ENCODE peak calls at places on chromosomes 2 and 18, in nine cellular contexts. H, N, Z, J, M, K, D, F and B are unnamed samples.

GRCh38 chr18:40935423-40935822 is 1019.6 kb upstream of the PIK3C3 start:
- DNase-seq in H (peak), N (peak), Z (no peak), J (no peak), M (no peak), K (no peak), D (no peak), F (peak), B (no peak)

GRCh38 chr18:11482271-11482670 is 127.1 kb upstream of the SLC35G4 start:
- DNase-seq in H (no peak), N (no peak), Z (no peak), J (no peak), M (no peak), K (no peak), D (no peak), F (no peak), B (no peak)

GRCh38 chr2:138209009-138209408 is 244.7 kb downstream of the HNMT start:
- DNase-seq in H (no peak), N (no peak), Z (peak), J (no peak), M (no peak), K (no peak), D (no peak), F (no peak), B (no peak)

GRCh38 chr2:99153921-99154604 is 679 bp downstream of the TSGA10 start:
- DNase-seq in H (peak), N (peak), Z (peak), J (no peak), M (no peak), K (no peak), D (no peak), F (no peak), B (no peak)

GRCh38 chr2:237101118-237101979 is 15.7 kb downstream of the COPS8 start:
- DNase-seq in H (no peak), N (no peak), Z (no peak), J (no peak), M (no peak), K (no peak), D (no peak), F (no peak), B (no peak)

GRCh38 chr2:26757873-26758789 is 6.0 kb upstream of the SLC35F6 start:
- DNase-seq in H (peak), N (peak), Z (peak), J (no peak), M (no peak), K (no peak), D (peak), F (peak), B (no peak)

GRCh38 chr18:9648431-9649163 is 34.2 kb upstream of the PPP4R1 start:
- DNase-seq in H (no peak), N (no peak), Z (no peak), J (no peak), M (no peak), K (no peak), D (no peak), F (no peak), B (no peak)

GRCh38 chr2:10935953-10936942 is 24.5 kb downstream of the KCNF1 start:
- DNase-seq in H (peak), N (peak), Z (peak), J (no peak), M (no peak), K (no peak), D (peak), F (peak), B (no peak)

GRCh38 chr2:98605076-98605475 is 3.2 kb downstream of the COA5 start:
- DNase-seq in H (no peak), N (no peak), Z (no peak), J (no peak), M (no peak), K (no peak), D (no peak), F (no peak), B (no peak)

GRCh38 chr2:224190871-224191270 is 151.8 kb upstream of the SERPINE2 start:
- DNase-seq in H (peak), N (no peak), Z (no peak), J (no peak), M (no peak), K (no peak), D (no peak), F (no peak), B (no peak)

GRCh38 chr2:233242231-233242917 is 9.1 kb upstream of the ATG16L1 start:
- DNase-seq in H (peak), N (no peak), Z (peak), J (no peak), M (no peak), K (no peak), D (no peak), F (peak), B (no peak)

GRCh38 chr2:241863021-241863954 is 4.6 kb upstream of the PDCD1 start:
- DNase-seq in H (peak), N (no peak), Z (no peak), J (no peak), M (peak), K (no peak), D (no peak), F (peak), B (no peak)

GRCh38 chr2:14678754-14679153 is 46.2 kb downstream of the LRATD1 start:
- DNase-seq in H (no peak), N (no peak), Z (no peak), J (no peak), M (no peak), K (no peak), D (no peak), F (no peak), B (no peak)

GRCh38 chr2:13650586-13651180 is 933.9 kb downstream of the TRIB2 start:
- DNase-seq in H (no peak), N (peak), Z (no peak), J (no peak), M (peak), K (no peak), D (no peak), F (peak), B (no peak)

GRCh38 chr2:31319391-31320175 is 85.6 kb downstream of the EHD3 start:
- DNase-seq in H (peak), N (no peak), Z (peak), J (no peak), M (no peak), K (peak), D (peak), F (peak), B (no peak)

GRCh38 chr2:14978836-14979235 is 346.3 kb downstream of the LRATD1 start:
- DNase-seq in H (no peak), N (no peak), Z (no peak), J (no peak), M (no peak), K (no peak), D (no peak), F (no peak), B (no peak)

GRCh38 chr2:239326831-239327535 is 73.8 kb downstream of the HDAC4 start:
- DNase-seq in H (peak), N (no peak), Z (peak), J (no peak), M (no peak), K (no peak), D (no peak), F (peak), B (no peak)

GRCh38 chr2:176692518-176692917 is 423.3 kb downstream of the MTX2 start:
- DNase-seq in H (no peak), N (no peak), Z (no peak), J (no peak), M (no peak), K (no peak), D (no peak), F (no peak), B (no peak)

GRCh38 chr2:73253901-73254300 is 19.8 kb downstream of the CCT7 start:
- DNase-seq in H (no peak), N (no peak), Z (no peak), J (no peak), M (no peak), K (no peak), D (no peak), F (peak), B (no peak)

GRCh38 chr2:232624554-232624842 is 8.9 kb upstream of the EFHD1 start:
- DNase-seq in H (no peak), N (no peak), Z (no peak), J (no peak), M (no peak), K (no peak), D (no peak), F (no peak), B (no peak)

GRCh38 chr2:96602330-96602823 is 35.7 kb downstream of the KANSL3 start:
- DNase-seq in H (no peak), N (no peak), Z (no peak), J (no peak), M (no peak), K (no peak), D (no peak), F (peak), B (no peak)

GRCh38 chr2:64988420-64989125 is 626 bp upstream of the SLC1A4 start:
- DNase-seq in H (peak), N (peak), Z (peak), J (peak), M (peak), K (peak), D (peak), F (peak), B (peak)

GRCh38 chr2:223815186-223815883 is 22.0 kb downstream of the AP1S3 start:
- DNase-seq in H (peak), N (peak), Z (peak), J (no peak), M (no peak), K (no peak), D (no peak), F (no peak), B (no peak)

GRCh38 chr2:237591379-237591881 is 896 bp upstream of the RAB17 start:
- DNase-seq in H (no peak), N (no peak), Z (no peak), J (no peak), M (no peak), K (no peak), D (peak), F (peak), B (no peak)

GRCh38 chr2:65661980-65662653 is 229.7 kb upstream of the SPRED2 start:
- DNase-seq in H (peak), N (no peak), Z (no peak), J (no peak), M (peak), K (no peak), D (no peak), F (peak), B (no peak)

GRCh38 chr2:200306719-200306968 is 151 bp downstream of the SPATS2L start:
- DNase-seq in H (no peak), N (no peak), Z (no peak), J (peak), M (no peak), K (no peak), D (no peak), F (no peak), B (no peak)

GRCh38 chr2:239689410-239689809 is 288.6 kb upstream of the HDAC4 start:
- DNase-seq in H (no peak), N (no peak), Z (no peak), J (no peak), M (no peak), K (no peak), D (no peak), F (no peak), B (no peak)

GRCh38 chr2:170530803-170531564 is 184.2 kb upstream of the SP5 start:
- DNase-seq in H (no peak), N (no peak), Z (no peak), J (no peak), M (no peak), K (no peak), D (no peak), F (no peak), B (no peak)

GRCh38 chr18:65352183-65352582 is 398.6 kb upstream of the CDH7 start:
- DNase-seq in H (no peak), N (no peak), Z (peak), J (no peak), M (no peak), K (no peak), D (no peak), F (no peak), B (no peak)

GRCh38 chr18:36544036-36544725 is 246.7 kb downstream of the FHOD3 start:
- DNase-seq in H (no peak), N (no peak), Z (peak), J (no peak), M (no peak), K (no peak), D (peak), F (no peak), B (no peak)

GRCh38 chr2:99471635-99472326 is 18.0 kb downstream of the REV1 start:
- DNase-seq in H (no peak), N (no peak), Z (no peak), J (no peak), M (no peak), K (no peak), D (no peak), F (no peak), B (no peak)

GRCh38 chr2:122643725-122644329 is 888.4 kb downstream of the TSN start:
- DNase-seq in H (peak), N (peak), Z (peak), J (no peak), M (no peak), K (no peak), D (no peak), F (no peak), B (no peak)

GRCh38 chr2:128465246-128466170 is 146.8 kb upstream of the HS6ST1 start:
- DNase-seq in H (no peak), N (no peak), Z (no peak), J (no peak), M (no peak), K (no peak), D (no peak), F (no peak), B (no peak)

GRCh38 chr2:120287183-120288015 is 34.7 kb downstream of the RALB start:
- DNase-seq in H (peak), N (peak), Z (peak), J (no peak), M (no peak), K (no peak), D (no peak), F (peak), B (no peak)

GRCh38 chr2:46434851-46435273 is 44.5 kb upstream of the TMEM247 start:
- DNase-seq in H (peak), N (no peak), Z (peak), J (no peak), M (no peak), K (no peak), D (no peak), F (no peak), B (no peak)

GRCh38 chr2:167411367-167411766 is 523.1 kb downstream of the XIRP2 start:
- DNase-seq in H (no peak), N (peak), Z (no peak), J (no peak), M (no peak), K (no peak), D (no peak), F (no peak), B (no peak)

GRCh38 chr2:30666307-30666874 is 140.9 kb downstream of the CAPN13 start:
- DNase-seq in H (peak), N (peak), Z (peak), J (no peak), M (peak), K (no peak), D (no peak), F (peak), B (no peak)